ENCODE peak calls at places on chromosome 4, in five cellular contexts. One of them, this sample, is unnamed.

GRCh38 chr4:82043081-82043808 is 330.5 kb downstream of the HNRNPD start:
- DNase-seq in naive thymus-derived CD4-positive, alpha-beta T cell: no peak
- DNase-seq in heart right ventricle: no peak
- DNase-seq in IMR-90: no peak
- DNase-seq in cardiac muscle cell: peak; percentile 5
- DNase-seq in this sample: no peak

GRCh38 chr4:115228851-115229250 is 115.4 kb upstream of the NDST4 start:
- DNase-seq in naive thymus-derived CD4-positive, alpha-beta T cell: no peak
- DNase-seq in heart right ventricle: no peak
- DNase-seq in IMR-90: no peak
- DNase-seq in cardiac muscle cell: no peak
- DNase-seq in this sample: no peak

GRCh38 chr4:2301806-2302205 is 39.9 kb upstream of the MXD4 start:
- DNase-seq in naive thymus-derived CD4-positive, alpha-beta T cell: no peak
- DNase-seq in heart right ventricle: peak; percentile 51
- DNase-seq in IMR-90: no peak
- DNase-seq in cardiac muscle cell: no peak
- DNase-seq in this sample: no peak

GRCh38 chr4:111031180-111031579 is 408.3 kb upstream of the PITX2 start:
- DNase-seq in naive thymus-derived CD4-positive, alpha-beta T cell: no peak
- DNase-seq in heart right ventricle: no peak
- DNase-seq in IMR-90: peak; percentile 25
- DNase-seq in cardiac muscle cell: no peak
- DNase-seq in this sample: peak; percentile 6

GRCh38 chr4:71184195-71184781 is 154.5 kb upstream of the SLC4A4 start:
- DNase-seq in naive thymus-derived CD4-positive, alpha-beta T cell: no peak
- DNase-seq in heart right ventricle: no peak
- DNase-seq in IMR-90: peak; percentile 75
- DNase-seq in cardiac muscle cell: peak; percentile 70
- DNase-seq in this sample: peak; percentile 62

GRCh38 chr4:24979554-24979953 is 51.2 kb downstream of the LGI2 start:
- DNase-seq in naive thymus-derived CD4-positive, alpha-beta T cell: no peak
- DNase-seq in heart right ventricle: no peak
- DNase-seq in IMR-90: no peak
- DNase-seq in cardiac muscle cell: peak; percentile 71
- DNase-seq in this sample: no peak

GRCh38 chr4:37469286-37469685 is 216.9 kb downstream of the RELL1 start:
- DNase-seq in naive thymus-derived CD4-positive, alpha-beta T cell: no peak
- DNase-seq in heart right ventricle: no peak
- DNase-seq in IMR-90: no peak
- DNase-seq in cardiac muscle cell: no peak
- DNase-seq in this sample: no peak

GRCh38 chr4:14994242-14994641 is 8.0 kb upstream of the CPEB2 start:
- DNase-seq in naive thymus-derived CD4-positive, alpha-beta T cell: no peak
- DNase-seq in heart right ventricle: no peak
- DNase-seq in IMR-90: peak; percentile 31
- DNase-seq in cardiac muscle cell: peak; percentile 33
- DNase-seq in this sample: peak; percentile 42

GRCh38 chr4:185950891-185951290 is 118.1 kb upstream of the TLR3 start:
- DNase-seq in naive thymus-derived CD4-positive, alpha-beta T cell: no peak
- DNase-seq in heart right ventricle: no peak
- DNase-seq in IMR-90: no peak
- DNase-seq in cardiac muscle cell: no peak
- DNase-seq in this sample: peak; percentile 64

GRCh38 chr4:3384771-3385701 is 56.7 kb upstream of the HGFAC start:
- DNase-seq in naive thymus-derived CD4-positive, alpha-beta T cell: no peak
- DNase-seq in heart right ventricle: no peak
- DNase-seq in IMR-90: no peak
- DNase-seq in cardiac muscle cell: no peak
- DNase-seq in this sample: no peak
- H3K27ac ChIP-seq in naive thymus-derived CD4-positive, alpha-beta T cell: no peak overlapping the region
- H3K27ac ChIP-seq in heart right ventricle: peak overlapping the region; percentile 68
- H3K27ac ChIP-seq in IMR-90: no peak overlapping the region
- H3K27ac ChIP-seq in cardiac muscle cell: no peak overlapping the region
- H3K27ac ChIP-seq in this sample: no peak overlapping the region

GRCh38 chr4:76525751-76526150 is 90.7 kb downstream of the SHROOM3 start:
- DNase-seq in naive thymus-derived CD4-positive, alpha-beta T cell: no peak
- DNase-seq in heart right ventricle: no peak
- DNase-seq in IMR-90: no peak
- DNase-seq in cardiac muscle cell: no peak
- DNase-seq in this sample: no peak

GRCh38 chr4:76526585-76526990 is 91.6 kb downstream of the SHROOM3 start:
- DNase-seq in naive thymus-derived CD4-positive, alpha-beta T cell: no peak
- DNase-seq in heart right ventricle: no peak
- DNase-seq in IMR-90: no peak
- DNase-seq in cardiac muscle cell: no peak
- DNase-seq in this sample: no peak

GRCh38 chr4:76523593-76523992 is 88.6 kb downstream of the SHROOM3 start:
- DNase-seq in naive thymus-derived CD4-positive, alpha-beta T cell: no peak
- DNase-seq in heart right ventricle: peak; percentile 18
- DNase-seq in IMR-90: no peak
- DNase-seq in cardiac muscle cell: no peak
- DNase-seq in this sample: no peak

GRCh38 chr4:76531597-76531996 is 96.6 kb downstream of the SHROOM3 start:
- DNase-seq in naive thymus-derived CD4-positive, alpha-beta T cell: no peak
- DNase-seq in heart right ventricle: no peak
- DNase-seq in IMR-90: no peak
- DNase-seq in cardiac muscle cell: no peak
- DNase-seq in this sample: no peak

DNA sequence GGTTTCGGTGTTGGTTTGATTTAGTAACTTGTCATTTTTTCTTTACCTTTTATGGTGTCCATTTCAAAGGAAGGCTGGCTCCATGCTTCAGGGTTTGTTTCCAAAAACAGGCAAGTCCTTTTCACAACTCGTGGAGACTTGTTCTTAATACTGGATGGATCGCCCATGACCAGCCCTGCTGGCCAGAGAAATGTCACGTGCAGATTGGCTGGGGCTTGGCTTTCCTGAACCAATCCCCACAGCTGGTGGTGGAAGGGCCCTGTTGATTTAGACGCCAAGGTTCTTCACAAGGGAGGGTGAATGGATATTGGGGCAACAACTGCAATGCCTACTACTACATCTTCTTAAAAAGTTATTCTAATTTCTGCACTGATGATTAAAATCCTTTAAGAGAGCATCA is 92.6 kb downstream of the SHROOM3 start:
- DNase-seq in naive thymus-derived CD4-positive, alpha-beta T cell: no peak
- DNase-seq in heart right ventricle: no peak
- DNase-seq in IMR-90: no peak
- DNase-seq in cardiac muscle cell: no peak
- DNase-seq in this sample: no peak
- H3K27ac ChIP-seq in naive thymus-derived CD4-positive, alpha-beta T cell: no peak overlapping the region
- H3K27ac ChIP-seq in heart right ventricle: no peak overlapping the region
- H3K27ac ChIP-seq in IMR-90: no peak overlapping the region
- H3K27ac ChIP-seq in cardiac muscle cell: no peak overlapping the region
- H3K27ac ChIP-seq in this sample: no peak overlapping the region

DNA sequence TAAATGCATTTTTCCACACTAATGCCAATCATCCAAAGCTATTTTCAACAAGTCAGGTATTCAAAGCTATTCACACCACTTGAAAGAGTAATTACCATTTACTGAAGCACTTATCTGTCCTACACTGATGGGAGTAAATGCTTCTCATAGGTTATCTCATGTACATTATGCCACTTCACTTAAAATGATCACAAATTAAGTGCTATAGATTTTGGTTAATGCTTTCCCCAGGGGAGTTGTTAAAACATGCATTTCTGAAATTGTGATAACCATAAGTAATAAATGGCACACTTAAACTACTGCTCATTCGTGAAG is 6.7 kb downstream of the PPM1K start:
- DNase-seq in naive thymus-derived CD4-positive, alpha-beta T cell: no peak
- DNase-seq in heart right ventricle: no peak
- DNase-seq in IMR-90: no peak
- DNase-seq in cardiac muscle cell: no peak
- DNase-seq in this sample: no peak
- H3K27ac ChIP-seq in naive thymus-derived CD4-positive, alpha-beta T cell: no peak overlapping the region
- H3K27ac ChIP-seq in heart right ventricle: no peak overlapping the region
- H3K27ac ChIP-seq in IMR-90: no peak overlapping the region
- H3K27ac ChIP-seq in cardiac muscle cell: no peak overlapping the region
- H3K27ac ChIP-seq in this sample: no peak overlapping the region

DNA sequence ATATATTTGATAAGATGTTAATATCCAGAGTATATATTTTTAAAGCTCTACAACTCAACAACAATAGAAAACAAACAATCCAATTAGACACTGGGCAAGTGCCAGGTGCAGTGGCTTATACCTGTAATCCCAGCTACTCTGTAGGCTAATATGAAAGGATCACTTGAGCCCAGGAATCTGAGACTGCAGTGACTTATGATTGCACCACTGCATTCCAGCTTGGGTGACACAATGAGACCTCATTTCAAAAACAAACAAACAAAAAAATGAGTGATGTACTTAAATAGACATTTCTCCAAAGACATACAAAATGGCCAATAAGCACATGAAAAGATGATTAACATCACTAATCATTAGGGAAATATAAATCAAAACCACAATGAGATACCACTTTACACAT is 356.8 kb upstream of the PCDH10 start:
- DNase-seq in naive thymus-derived CD4-positive, alpha-beta T cell: no peak
- DNase-seq in heart right ventricle: no peak
- DNase-seq in IMR-90: no peak
- DNase-seq in cardiac muscle cell: no peak
- DNase-seq in this sample: no peak
- H3K27ac ChIP-seq in naive thymus-derived CD4-positive, alpha-beta T cell: no peak overlapping the region
- H3K27ac ChIP-seq in heart right ventricle: no peak overlapping the region
- H3K27ac ChIP-seq in IMR-90: no peak overlapping the region
- H3K27ac ChIP-seq in cardiac muscle cell: no peak overlapping the region
- H3K27ac ChIP-seq in this sample: no peak overlapping the region

DNA sequence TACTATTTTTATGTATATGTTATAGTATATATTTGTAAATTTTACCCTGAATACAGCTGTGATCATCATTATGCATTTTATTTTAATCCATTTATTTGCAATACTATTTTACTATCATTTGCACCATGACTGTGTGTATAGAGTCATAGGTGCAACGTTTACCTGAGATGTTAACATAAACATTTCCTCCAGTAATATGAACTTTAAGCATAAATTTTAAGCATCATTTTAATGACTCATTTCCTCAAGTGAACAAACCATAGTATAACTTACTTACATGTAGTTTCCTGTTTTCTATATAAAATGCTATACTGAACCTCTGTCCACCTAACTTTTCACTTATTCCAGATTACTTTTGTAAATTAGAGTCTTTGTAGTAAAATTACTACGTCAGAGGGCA is 92.8 kb downstream of the NFKB1 start:
- DNase-seq in naive thymus-derived CD4-positive, alpha-beta T cell: no peak
- DNase-seq in heart right ventricle: no peak
- DNase-seq in IMR-90: no peak
- DNase-seq in cardiac muscle cell: no peak
- DNase-seq in this sample: no peak
- H3K27ac ChIP-seq in naive thymus-derived CD4-positive, alpha-beta T cell: no peak overlapping the region
- H3K27ac ChIP-seq in heart right ventricle: no peak overlapping the region
- H3K27ac ChIP-seq in IMR-90: no peak overlapping the region
- H3K27ac ChIP-seq in cardiac muscle cell: no peak overlapping the region
- H3K27ac ChIP-seq in this sample: no peak overlapping the region

This sample was measured in brain microvascular endothelial cell.